ENCODE peak calls at places on chromosomes 7 and 10, in seven cellular contexts. R is ovary, C is prostate gland, O is upper lobe of right lung, I is lower lobe of right lung, A is heart right ventricle, U is brain microvascular endothelial cell. J is an unnamed sample.
A peak's percentile ranks its signal among the peaks of the same experiment; 100 is the strongest.

GRCh38 chr7:156162451-156162850 is 350.2 kb upstream of the SHH start:
- DNase-seq in I (no peak), C (no peak), A (no peak), R (no peak), O (peak; percentile 10), U (no peak), J (no peak)

GRCh38 chr10:49094707-49095106 is 20.6 kb downstream of the VSTM4 start:
- DNase-seq in I (no peak), O (no peak), C (no peak), R (no peak), A (no peak), U (no peak), J (no peak)

GRCh38 chr10:130661419-130661818 is 525.2 kb downstream of the GLRX3 start:
- DNase-seq in I (no peak), A (no peak), R (no peak), O (no peak), U (no peak), C (no peak), J (no peak)

GRCh38 chr7:135539629-135540028 is 18.1 kb upstream of the NUP205 start:
- DNase-seq in A (no peak), O (no peak), U (no peak), C (no peak), R (no peak), I (no peak), J (no peak)

GRCh38 chr7:2412587-2413201 is 9.3 kb downstream of the CHST12 start:
- DNase-seq in C (no peak), A (no peak), I (no peak), U (peak; percentile 14), O (no peak), R (no peak), J (no peak)

GRCh38 chr10:70804424-70804814 is 11.3 kb upstream of the SGPL1 start:
- DNase-seq in U (no peak), A (no peak), O (no peak), I (no peak), C (no peak), R (no peak), J (no peak)

GRCh38 chr10:36096571-36096970 is 454.5 kb upstream of the FZD8 start:
- DNase-seq in A (no peak), O (no peak), U (peak; percentile 25), R (no peak), C (no peak), I (no peak), J (no peak)

GRCh38 chr10:100330128-100330527 is at the start of gene PKD2L1:
- DNase-seq in I (no peak), A (no peak), R (no peak), C (no peak), U (no peak), O (no peak), J (no peak)

GRCh38 chr7:152178405-152179058 is 153.1 kb downstream of the GALNT11 start:
- DNase-seq in C (no peak), U (no peak), I (no peak), A (no peak), R (no peak), O (no peak), J (no peak)

GRCh38 chr10:12710594-12711343 is 290.7 kb downstream of the CCDC3 start:
- DNase-seq in R (peak; percentile 85), I (peak; percentile 74), O (peak; percentile 86), A (peak; percentile 76), C (peak; percentile 66), U (peak; percentile 79), J (no peak)

GRCh38 chr10:133141144-133141962 is 18.7 kb upstream of the KNDC1 start:
- DNase-seq in R (peak; percentile 9), C (no peak), U (no peak), O (no peak), A (no peak), I (peak; percentile 37), J (no peak)

GRCh38 chr10:123569436-123570010 is 96.6 kb upstream of the GPR26 start:
- DNase-seq in C (no peak), I (no peak), R (no peak), O (no peak), A (no peak), U (no peak), J (no peak)

GRCh38 chr7:122885583-122886356 is 490 bp downstream of the CADPS2 start:
- DNase-seq in A (peak; percentile 61), R (peak; percentile 47), U (peak; percentile 51), C (peak; percentile 25), O (peak; percentile 74), I (peak; percentile 45), J (no peak)

GRCh38 chr7:7798510-7798909 is 80.1 kb upstream of the RPA3 start:
- DNase-seq in R (no peak), A (no peak), C (no peak), O (no peak), U (no peak), I (no peak), J (no peak)

GRCh38 chr10:70540089-70540788 is 61.7 kb downstream of the PALD1 start:
- DNase-seq in A (peak; percentile 48), U (no peak), O (no peak), C (no peak), I (no peak), R (no peak), J (no peak)

GRCh38 chr7:75621124-75621523 is 117.6 kb downstream of the HIP1 start:
- DNase-seq in A (no peak), C (no peak), I (no peak), R (no peak), U (no peak), O (no peak), J (no peak)

GRCh38 chr10:27659786-27660185 is 85.8 kb downstream of the MKX start:
- DNase-seq in C (no peak), O (no peak), R (no peak), U (no peak), A (no peak), I (no peak), J (no peak)

GRCh38 chr10:117131390-117132327 is 6.4 kb downstream of the VAX1 start:
- DNase-seq in O (no peak), A (no peak), R (no peak), U (no peak), C (no peak), I (no peak), J (no peak)

GRCh38 chr7:11747715-11748485 is 84.1 kb downstream of the THSD7A start:
- DNase-seq in C (no peak), I (no peak), R (no peak), A (no peak), O (no peak), U (no peak), J (no peak)

GRCh38 chr7:110253083-110253482 is 837.8 kb upstream of the LRRN3 start:
- DNase-seq in I (no peak), U (no peak), C (no peak), R (no peak), O (no peak), A (no peak), J (no peak)

GRCh38 chr7:144826248-144826647 is 9.6 kb downstream of the TPK1 start:
- DNase-seq in U (no peak), A (no peak), O (no peak), I (no peak), R (no peak), C (no peak), J (no peak)

GRCh38 chr10:15625261-15625660 is 94.5 kb downstream of the ITGA8 start:
- DNase-seq in U (no peak), I (no peak), A (no peak), C (no peak), R (no peak), O (no peak), J (no peak)

GRCh38 chr7:128904381-128905197 is 5.9 kb downstream of the KCP start:
- DNase-seq in R (no peak), I (no peak), C (no peak), O (peak; percentile 52), U (peak; percentile 40), A (no peak), J (no peak)

GRCh38 chr10:132780356-132780755 is 5.6 kb downstream of the NKX6-2 start:
- DNase-seq in C (no peak), A (no peak), R (no peak), U (no peak), I (no peak), O (no peak), J (no peak)

GRCh38 chr10:29130190-29130673 is 158.6 kb upstream of the LYZL1 start:
- DNase-seq in I (no peak), C (no peak), U (no peak), R (no peak), A (no peak), O (no peak), J (no peak)

GRCh38 chr7:149529136-149529718 is 31.6 kb upstream of the ZNF746 start:
- DNase-seq in U (no peak), R (no peak), C (no peak), I (no peak), O (no peak), A (no peak), J (no peak)
- H3K27ac ChIP-seq in U (no peak overlapping the region), R (no peak overlapping the region), C (no peak overlapping the region), I (no peak overlapping the region), O (no peak overlapping the region), A (no peak overlapping the region), J (no peak overlapping the region)

GRCh38 chr10:77430530-77430929 is 207.1 kb downstream of the KCNMA1 start:
- DNase-seq in A (no peak), I (no peak), U (no peak), R (no peak), O (no peak), C (no peak), J (no peak)
- TF ChIP-seq CTCF in A (no peak), I (no peak), U (peak; percentile 6), R (no peak), O (no peak), C (no peak), J (no peak)

GRCh38 chr7:74372060-74372408 is 81.7 kb upstream of the GTF2IRD1 start:
- DNase-seq in O (no peak), C (no peak), A (no peak), I (no peak), R (no peak), U (no peak), J (no peak)
- H3K4me3 ChIP-seq in O (no peak overlapping the region), C (no peak overlapping the region), A (no peak overlapping the region), I (no peak overlapping the region), R (no peak overlapping the region), U (no peak overlapping the region), J (no peak overlapping the region)

GRCh38 chr7:29854257-29854938 is 48.1 kb downstream of the WIPF3 start:
- DNase-seq in O (no peak), I (no peak), A (no peak), C (no peak), R (no peak), U (no peak), J (no peak)

GRCh38 chr7:29857654-29858053 is 51.3 kb downstream of the WIPF3 start:
- DNase-seq in I (no peak), A (no peak), C (no peak), R (no peak), O (no peak), U (no peak), J (no peak)

GRCh38 chr7:29858080-29858951 is 52.0 kb downstream of the WIPF3 start:
- DNase-seq in I (no peak), U (no peak), R (no peak), C (no peak), O (no peak), A (no peak), J (no peak)

GRCh38 chr7:29859491-29860180 is 53.3 kb downstream of the WIPF3 start:
- DNase-seq in I (no peak), R (no peak), O (no peak), A (no peak), C (no peak), U (no peak), J (no peak)

DNA sequence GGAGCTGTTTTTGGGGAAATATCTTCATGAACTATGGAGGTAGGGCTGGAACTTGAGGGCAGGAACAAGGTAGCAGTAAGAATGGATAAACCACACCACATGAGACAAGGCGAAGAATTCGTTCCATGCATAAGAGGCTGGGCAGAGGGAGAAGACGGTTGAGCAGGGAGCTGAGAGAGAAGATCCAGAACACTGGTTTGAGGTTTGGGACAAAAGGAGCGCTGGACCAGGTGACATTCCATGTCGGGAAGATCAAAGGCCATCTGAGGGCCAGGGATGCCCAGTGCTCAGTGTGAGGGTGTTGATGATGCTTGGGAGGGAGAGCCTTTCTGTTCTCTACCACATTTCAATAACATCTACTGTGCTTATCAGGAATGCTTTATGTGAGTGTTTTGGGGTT is 52.8 kb downstream of the WIPF3 start:
- DNase-seq in U (no peak), R (no peak), I (no peak), O (no peak), C (no peak), A (no peak), J (no peak)
- H3K27ac ChIP-seq in U (no peak overlapping the region), R (no peak overlapping the region), I (no peak overlapping the region), O (no peak overlapping the region), C (no peak overlapping the region), A (peak overlapping the region; percentile 23), J (no peak overlapping the region)